ENCODE peak calls at places on chromosomes 6 and 20, in seven cellular contexts. N, X, Q, B, I, D and K are unnamed samples.

GRCh38 chr20:16020971-16021370 is 552.3 kb downstream of the KIF16B start:
- DNase-seq in X (peak), N (no peak), I (peak), B (no peak), Q (no peak), D (no peak), K (no peak)

GRCh38 chr6:36700812-36701211 is 3.2 kb downstream of the RAB44 start:
- DNase-seq in X (no peak), Q (no peak), D (no peak), B (no peak), I (no peak), N (no peak), K (no peak)

GRCh38 chr6:14085176-14085787 is 32.3 kb upstream of the CD83 start:
- DNase-seq in N (no peak), Q (no peak), D (no peak), X (no peak), I (peak), B (no peak), K (no peak)

GRCh38 chr20:47230811-47231256 is 125.7 kb downstream of the ZMYND8 start:
- DNase-seq in X (peak), Q (peak), I (no peak), B (no peak), N (no peak), D (peak), K (no peak)

GRCh38 chr6:53347250-53347920 is 1.4 kb downstream of the ELOVL5 start:
- DNase-seq in I (peak), N (no peak), X (peak), D (peak), B (no peak), Q (no peak), K (peak)

GRCh38 chr6:24089741-24090140 is 36.3 kb upstream of the NRSN1 start:
- DNase-seq in D (no peak), I (no peak), X (no peak), Q (peak), N (no peak), B (no peak), K (no peak)

GRCh38 chr6:151229401-151230276 is 10.1 kb upstream of the AKAP12 start:
- DNase-seq in I (peak), N (no peak), Q (peak), D (no peak), B (no peak), X (no peak), K (no peak)

GRCh38 chr20:34825530-34826362 is at the start of gene NCOA6:
- DNase-seq in X (peak), D (peak), B (peak), I (peak), N (peak), Q (peak), K (peak)

GRCh38 chr6:50272611-50273010 is 222.9 kb upstream of the DEFB112 start:
- DNase-seq in D (no peak), N (no peak), X (no peak), B (no peak), I (no peak), Q (peak), K (no peak)

GRCh38 chr20:3672864-3673550 is 8.8 kb downstream of the ADAM33 start:
- DNase-seq in B (no peak), D (no peak), Q (no peak), X (no peak), I (no peak), N (no peak), K (no peak)

GRCh38 chr6:26554669-26555504 is 16.7 kb downstream of the HMGN4 start:
- DNase-seq in B (peak), Q (peak), I (peak), X (peak), N (peak), D (peak), K (peak)

GRCh38 chr6:135451617-135452190 is 45.8 kb downstream of the AHI1 start:
- DNase-seq in X (peak), N (no peak), I (peak), Q (peak), B (no peak), D (peak), K (peak)

GRCh38 chr6:164534070-164534766 is 775.2 kb downstream of the C6orf118 start:
- DNase-seq in Q (no peak), I (no peak), D (no peak), N (no peak), B (no peak), X (no peak), K (no peak)
- H3K18ac ChIP-seq in Q (no peak), I (no peak), D (no peak), N (no peak), B (no peak), X (no peak), K (no peak)

DNA sequence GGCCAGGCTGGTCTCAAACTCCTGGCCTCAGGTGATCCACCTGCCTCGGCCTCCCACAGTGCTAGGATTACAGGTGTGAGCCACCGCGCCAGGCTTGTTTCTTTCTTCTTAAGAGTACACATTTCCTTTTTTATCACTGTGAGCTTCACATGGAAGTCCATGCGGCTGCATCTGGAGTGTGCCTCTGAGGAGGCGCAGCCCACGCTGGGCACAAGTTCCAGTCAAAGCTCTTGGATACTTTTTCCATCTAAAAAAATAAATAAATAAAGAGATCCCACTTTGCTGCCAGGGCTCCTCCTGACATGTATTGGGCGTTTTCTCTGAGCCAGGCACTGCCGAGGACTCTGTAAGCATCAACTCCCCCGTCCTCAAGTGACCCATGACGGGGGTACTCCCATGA is 123.0 kb downstream of the PREX1 start:
- DNase-seq in N (no peak), I (no peak), D (no peak), Q (no peak), X (no peak), B (no peak), K (no peak)
- H3K9ac ChIP-seq in N (no peak), I (no peak), D (no peak), Q (no peak), X (no peak), B (no peak), K (no peak)

DNA sequence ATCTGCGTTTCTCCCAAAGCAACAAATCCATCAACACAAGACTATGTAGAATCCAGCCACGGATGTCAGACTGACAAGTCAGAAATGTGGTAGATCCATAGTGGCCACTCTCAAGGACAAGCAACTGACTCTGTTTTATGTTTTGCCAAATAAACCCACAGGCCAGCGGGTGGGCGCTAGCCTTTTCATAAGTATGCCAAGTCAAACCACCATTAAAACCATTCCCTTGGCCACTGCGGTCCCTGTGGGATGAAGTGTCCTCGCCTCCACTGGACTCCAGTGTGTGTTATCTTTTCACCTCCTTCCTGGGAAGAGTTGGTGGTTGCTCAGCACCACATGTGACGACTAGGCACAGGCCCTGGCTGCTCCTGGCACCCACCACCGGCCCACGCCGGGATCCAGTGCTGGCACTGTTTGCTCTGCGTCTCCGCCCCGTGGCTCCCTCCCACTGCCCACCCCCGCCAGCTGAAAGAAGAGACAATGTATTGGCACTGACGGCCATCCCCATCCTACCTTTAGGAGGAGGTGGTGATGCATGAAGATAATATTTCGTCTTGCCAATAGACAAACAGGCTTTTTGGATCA is 103.4 kb downstream of the FOXC1 start:
- DNase-seq in D (no peak), N (no peak), I (no peak), B (no peak), Q (no peak), X (no peak), K (no peak)
- H3K18ac ChIP-seq in D (no peak), N (no peak), I (no peak), B (no peak), Q (no peak), X (no peak), K (peak)

GRCh38 chr6:43393597-43393996 is 24.1 kb upstream of the ZNF318 start:
- DNase-seq in X (no peak), B (no peak), N (no peak), Q (no peak), D (no peak), I (no peak), K (no peak)

GRCh38 chr6:43394982-43395381 is 25.5 kb upstream of the ZNF318 start:
- DNase-seq in N (no peak), X (no peak), I (no peak), D (no peak), Q (no peak), B (no peak), K (no peak)

GRCh38 chr6:43386492-43386891 is 17.0 kb upstream of the ZNF318 start:
- DNase-seq in B (no peak), I (peak), D (no peak), N (no peak), Q (no peak), X (peak), K (no peak)

GRCh38 chr6:43391448-43392031 is 22.1 kb upstream of the ZNF318 start:
- DNase-seq in B (no peak), Q (no peak), X (no peak), D (peak), N (no peak), I (no peak), K (no peak)

GRCh38 chr6:43389713-43390265 is 20.3 kb upstream of the ZNF318 start:
- DNase-seq in N (no peak), D (no peak), X (no peak), Q (no peak), I (no peak), B (no peak), K (no peak)
- H3K9ac ChIP-seq in N (no peak), D (no peak), X (no peak), Q (no peak), I (no peak), B (no peak), K (no peak)

GRCh38 chr6:32215617-32216016 is 8.2 kb downstream of the NOTCH4 start:
- DNase-seq in N (no peak), D (no peak), I (no peak), Q (no peak), X (no peak), B (no peak), K (no peak)
- H3K18ac ChIP-seq in N (no peak), D (no peak), I (no peak), Q (no peak), X (no peak), B (no peak), K (no peak)

GRCh38 chr6:88945596-88945995 is 17.8 kb downstream of the RNGTT start:
- DNase-seq in D (no peak), N (no peak), Q (no peak), I (no peak), X (no peak), B (no peak), K (no peak)
- H3K9ac ChIP-seq in D (no peak), N (no peak), Q (no peak), I (no peak), X (no peak), B (no peak), K (no peak)

GRCh38 chr6:149242883-149243282 is 74.6 kb upstream of the TAB2 start:
- DNase-seq in Q (no peak), B (no peak), X (peak), D (no peak), N (no peak), I (no peak), K (no peak)

GRCh38 chr6:149237464-149237863 is 80.0 kb upstream of the TAB2 start:
- DNase-seq in N (no peak), Q (no peak), B (no peak), D (no peak), I (no peak), X (no peak), K (no peak)

GRCh38 chr6:149244105-149244504 is 73.4 kb upstream of the TAB2 start:
- DNase-seq in X (no peak), D (no peak), I (no peak), N (no peak), B (no peak), Q (no peak), K (no peak)

GRCh38 chr6:149236584-149236983 is 80.9 kb upstream of the TAB2 start:
- DNase-seq in D (no peak), I (no peak), B (no peak), X (no peak), Q (no peak), N (no peak), K (no peak)

GRCh38 chr6:149239573-149240209 is 77.8 kb upstream of the TAB2 start:
- DNase-seq in Q (no peak), D (no peak), B (no peak), X (no peak), I (no peak), N (no peak), K (no peak)
- H3K18ac ChIP-seq in Q (no peak), D (no peak), B (no peak), X (no peak), I (no peak), N (no peak), K (no peak)

DNA sequence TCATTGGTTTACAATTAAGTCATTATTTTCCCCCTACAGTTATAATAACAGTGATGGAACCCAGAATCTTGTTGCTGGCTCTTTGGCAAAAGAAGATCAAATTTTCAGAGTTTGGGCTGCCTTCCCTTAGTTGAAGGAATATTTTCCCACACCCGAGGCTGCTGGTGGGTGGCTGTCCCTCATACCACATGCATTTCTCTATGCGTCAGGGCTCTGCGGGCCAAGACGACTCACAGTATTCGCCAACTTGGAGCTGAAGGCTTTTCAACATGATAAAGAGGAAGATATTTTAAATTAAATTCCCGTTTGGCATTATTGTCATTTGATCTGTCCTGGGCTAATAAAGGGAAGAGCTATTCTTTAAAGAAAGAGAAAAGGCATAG is 102.2 kb upstream of the SASH1 start:
- DNase-seq in B (no peak), Q (no peak), X (peak), I (peak), N (no peak), D (peak), K (no peak)
- H3K9ac ChIP-seq in B (no peak), Q (no peak), X (no peak), I (no peak), N (no peak), D (peak), K (no peak)